ENCODE peak calls at places on chromosomes 3 and 15, in four cellular contexts. J is NCI-H774, S is amygdala, T is psoas muscle. I is an unnamed sample.

GRCh38 chr15:96354731-96355560 is 24.4 kb downstream of the NR2F2 start:
- DNase-seq in J (no peak), T (no peak), S (no peak), I (no peak)

GRCh38 chr3:21894459-21895083 is 143.6 kb upstream of the ZNF385D start:
- DNase-seq in J (no peak), S (no peak), T (no peak), I (no peak)

GRCh38 chr3:177770821-177771220 is 573.5 kb upstream of the TBL1XR1 start:
- DNase-seq in T (no peak), J (no peak), S (no peak), I (no peak)

GRCh38 chr3:141393151-141394076 is 25.1 kb downstream of the ZBTB38 start:
- DNase-seq in T (no peak), J (peak; percentile 50), S (no peak), I (no peak)

GRCh38 chr15:75696303-75696657 is 16.4 kb downstream of the CSPG4 start:
- DNase-seq in T (no peak), S (no peak), J (no peak), I (no peak)

GRCh38 chr3:169252535-169252934 is 411.0 kb downstream of the MECOM start:
- DNase-seq in T (no peak), J (no peak), S (no peak), I (no peak)

GRCh38 chr3:173737167-173737808 is 339.7 kb downstream of the NLGN1 start:
- DNase-seq in S (no peak), T (no peak), J (no peak), I (no peak)

GRCh38 chr15:58535894-58536293 is 104.1 kb downstream of the LIPC start:
- DNase-seq in S (no peak), J (no peak), T (no peak), I (no peak)

GRCh38 chr3:106342386-106342785 is 473.6 kb upstream of the CBLB start:
- DNase-seq in S (no peak), T (no peak), J (no peak), I (no peak)

I was measured in NCI-H2029.